ENCODE peak calls at places on chromosomes 2 and 18, in seven cellular contexts. One of them, this sample, is unnamed.

GRCh38 chr18:31398191-31398590 is 21.6 kb downstream of the DSG4 start:
- DNase-seq in K562: no peak
- DNase-seq in heart left ventricle: no peak
- DNase-seq in adrenal gland: no peak
- DNase-seq in IMR-90: no peak
- DNase-seq in stomach: no peak
- DNase-seq in Peyer's patch: no peak
- DNase-seq in this sample: no peak

GRCh38 chr2:142880275-142880674 is 2.8 kb downstream of the KYNU start:
- DNase-seq in K562: no peak
- DNase-seq in heart left ventricle: no peak
- DNase-seq in adrenal gland: no peak
- DNase-seq in IMR-90: peak; percentile 92
- DNase-seq in stomach: no peak
- DNase-seq in Peyer's patch: no peak
- DNase-seq in this sample: no peak

GRCh38 chr2:105287692-105288091 is 41.8 kb downstream of the TGFBRAP1 start:
- DNase-seq in K562: peak; percentile 50
- DNase-seq in heart left ventricle: no peak
- DNase-seq in adrenal gland: peak; percentile 47
- DNase-seq in IMR-90: peak; percentile 35
- DNase-seq in stomach: peak; percentile 61
- DNase-seq in Peyer's patch: peak; percentile 62
- DNase-seq in this sample: no peak

GRCh38 chr2:30147196-30147714 is 448 bp downstream of the YPEL5 start:
- DNase-seq in K562: peak; percentile 58
- DNase-seq in heart left ventricle: no peak
- DNase-seq in adrenal gland: no peak
- DNase-seq in IMR-90: no peak
- DNase-seq in stomach: peak; percentile 30
- DNase-seq in Peyer's patch: peak; percentile 50
- DNase-seq in this sample: no peak

GRCh38 chr2:66366619-66367018 is 68.3 kb upstream of the MEIS1 start:
- DNase-seq in K562: no peak
- DNase-seq in heart left ventricle: no peak
- DNase-seq in adrenal gland: no peak
- DNase-seq in IMR-90: no peak
- DNase-seq in stomach: no peak
- DNase-seq in Peyer's patch: no peak
- DNase-seq in this sample: no peak

GRCh38 chr2:23478933-23479683 is 94.1 kb downstream of the KLHL29 start:
- DNase-seq in K562: no peak
- DNase-seq in heart left ventricle: no peak
- DNase-seq in adrenal gland: no peak
- DNase-seq in IMR-90: no peak
- DNase-seq in stomach: no peak
- DNase-seq in Peyer's patch: no peak
- DNase-seq in this sample: no peak

GRCh38 chr2:76197842-76198448 is 487.2 kb upstream of the GCFC2 start:
- DNase-seq in K562: peak; percentile 27
- DNase-seq in heart left ventricle: peak; percentile 26
- DNase-seq in adrenal gland: peak; percentile 82
- DNase-seq in IMR-90: peak; percentile 65
- DNase-seq in stomach: peak; percentile 64
- DNase-seq in Peyer's patch: peak; percentile 77
- DNase-seq in this sample: no peak

GRCh38 chr2:130846233-130846632 is 9.5 kb downstream of the ARHGEF4 start:
- DNase-seq in K562: no peak
- DNase-seq in heart left ventricle: no peak
- DNase-seq in adrenal gland: no peak
- DNase-seq in IMR-90: no peak
- DNase-seq in stomach: no peak
- DNase-seq in Peyer's patch: no peak
- DNase-seq in this sample: no peak

GRCh38 chr2:237935740-237936452 is 30.9 kb upstream of the UBE2F start:
- DNase-seq in K562: peak; percentile 13
- DNase-seq in heart left ventricle: peak; percentile 65
- DNase-seq in adrenal gland: no peak
- DNase-seq in IMR-90: peak; percentile 45
- DNase-seq in stomach: no peak
- DNase-seq in Peyer's patch: no peak
- DNase-seq in this sample: no peak
- TF ChIP-seq POLR2A in K562: no peak
- TF ChIP-seq POLR2A in heart left ventricle: no peak
- TF ChIP-seq POLR2A in adrenal gland: no peak
- TF ChIP-seq POLR2A in IMR-90: no peak
- TF ChIP-seq POLR2A in stomach: no peak
- TF ChIP-seq POLR2A in Peyer's patch: no peak
- TF ChIP-seq POLR2A in this sample: no peak

GRCh38 chr2:233434666-233435375 is 80.5 kb downstream of the DGKD start:
- DNase-seq in K562: no peak
- DNase-seq in heart left ventricle: no peak
- DNase-seq in adrenal gland: no peak
- DNase-seq in IMR-90: no peak
- DNase-seq in stomach: peak; percentile 25
- DNase-seq in Peyer's patch: peak; percentile 44
- DNase-seq in this sample: no peak
- H3K36me3 ChIP-seq in K562: peaks cover 34% of the 10 kb centered on the region
- H3K36me3 ChIP-seq in heart left ventricle: no peaks in the 10 kb centered on the region
- H3K36me3 ChIP-seq in adrenal gland: no peaks in the 10 kb centered on the region
- H3K36me3 ChIP-seq in IMR-90: peaks cover 26% of the 10 kb centered on the region
- H3K36me3 ChIP-seq in stomach: peaks cover 56% of the 10 kb centered on the region
- H3K36me3 ChIP-seq in Peyer's patch: peaks cover 56% of the 10 kb centered on the region
- H3K36me3 ChIP-seq in this sample: no peaks in the 10 kb centered on the region

GRCh38 chr2:159063677-159064076 is 95.2 kb downstream of the TANC1 start:
- DNase-seq in K562: no peak
- DNase-seq in heart left ventricle: no peak
- DNase-seq in adrenal gland: no peak
- DNase-seq in IMR-90: no peak
- DNase-seq in stomach: no peak
- DNase-seq in Peyer's patch: no peak
- DNase-seq in this sample: no peak

GRCh38 chr2:159064446-159065301 is 96.2 kb downstream of the TANC1 start:
- DNase-seq in K562: no peak
- DNase-seq in heart left ventricle: no peak
- DNase-seq in adrenal gland: no peak
- DNase-seq in IMR-90: peak; percentile 58
- DNase-seq in stomach: no peak
- DNase-seq in Peyer's patch: no peak
- DNase-seq in this sample: no peak

GRCh38 chr2:159065313-159065712 is 96.9 kb downstream of the TANC1 start:
- DNase-seq in K562: no peak
- DNase-seq in heart left ventricle: no peak
- DNase-seq in adrenal gland: no peak
- DNase-seq in IMR-90: no peak
- DNase-seq in stomach: no peak
- DNase-seq in Peyer's patch: no peak
- DNase-seq in this sample: no peak

GRCh38 chr2:159065891-159066290 is 97.5 kb downstream of the TANC1 start:
- DNase-seq in K562: no peak
- DNase-seq in heart left ventricle: no peak
- DNase-seq in adrenal gland: no peak
- DNase-seq in IMR-90: no peak
- DNase-seq in stomach: no peak
- DNase-seq in Peyer's patch: no peak
- DNase-seq in this sample: no peak

GRCh38 chr2:159060518-159060917 is 92.1 kb downstream of the TANC1 start:
- DNase-seq in K562: no peak
- DNase-seq in heart left ventricle: no peak
- DNase-seq in adrenal gland: no peak
- DNase-seq in IMR-90: no peak
- DNase-seq in stomach: no peak
- DNase-seq in Peyer's patch: no peak
- DNase-seq in this sample: no peak
- TF ChIP-seq POLR2A in K562: no peak
- TF ChIP-seq POLR2A in heart left ventricle: no peak
- TF ChIP-seq POLR2A in adrenal gland: no peak
- TF ChIP-seq POLR2A in IMR-90: no peak
- TF ChIP-seq POLR2A in stomach: no peak
- TF ChIP-seq POLR2A in Peyer's patch: no peak
- TF ChIP-seq POLR2A in this sample: no peak

GRCh38 chr2:139828011-139828410 is 1047.8 kb upstream of the NXPH2 start:
- DNase-seq in K562: no peak
- DNase-seq in heart left ventricle: no peak
- DNase-seq in adrenal gland: no peak
- DNase-seq in IMR-90: no peak
- DNase-seq in stomach: no peak
- DNase-seq in Peyer's patch: no peak
- DNase-seq in this sample: no peak

GRCh38 chr2:139825726-139826125 is 1045.5 kb upstream of the NXPH2 start:
- DNase-seq in K562: no peak
- DNase-seq in heart left ventricle: no peak
- DNase-seq in adrenal gland: no peak
- DNase-seq in IMR-90: no peak
- DNase-seq in stomach: no peak
- DNase-seq in Peyer's patch: no peak
- DNase-seq in this sample: no peak
- H3K36me3 ChIP-seq in K562: no peaks in the 10 kb centered on the region
- H3K36me3 ChIP-seq in heart left ventricle: no peaks in the 10 kb centered on the region
- H3K36me3 ChIP-seq in adrenal gland: no peaks in the 10 kb centered on the region
- H3K36me3 ChIP-seq in IMR-90: no peaks in the 10 kb centered on the region
- H3K36me3 ChIP-seq in stomach: no peaks in the 10 kb centered on the region
- H3K36me3 ChIP-seq in Peyer's patch: no peaks in the 10 kb centered on the region
- H3K36me3 ChIP-seq in this sample: no peaks in the 10 kb centered on the region

DNA sequence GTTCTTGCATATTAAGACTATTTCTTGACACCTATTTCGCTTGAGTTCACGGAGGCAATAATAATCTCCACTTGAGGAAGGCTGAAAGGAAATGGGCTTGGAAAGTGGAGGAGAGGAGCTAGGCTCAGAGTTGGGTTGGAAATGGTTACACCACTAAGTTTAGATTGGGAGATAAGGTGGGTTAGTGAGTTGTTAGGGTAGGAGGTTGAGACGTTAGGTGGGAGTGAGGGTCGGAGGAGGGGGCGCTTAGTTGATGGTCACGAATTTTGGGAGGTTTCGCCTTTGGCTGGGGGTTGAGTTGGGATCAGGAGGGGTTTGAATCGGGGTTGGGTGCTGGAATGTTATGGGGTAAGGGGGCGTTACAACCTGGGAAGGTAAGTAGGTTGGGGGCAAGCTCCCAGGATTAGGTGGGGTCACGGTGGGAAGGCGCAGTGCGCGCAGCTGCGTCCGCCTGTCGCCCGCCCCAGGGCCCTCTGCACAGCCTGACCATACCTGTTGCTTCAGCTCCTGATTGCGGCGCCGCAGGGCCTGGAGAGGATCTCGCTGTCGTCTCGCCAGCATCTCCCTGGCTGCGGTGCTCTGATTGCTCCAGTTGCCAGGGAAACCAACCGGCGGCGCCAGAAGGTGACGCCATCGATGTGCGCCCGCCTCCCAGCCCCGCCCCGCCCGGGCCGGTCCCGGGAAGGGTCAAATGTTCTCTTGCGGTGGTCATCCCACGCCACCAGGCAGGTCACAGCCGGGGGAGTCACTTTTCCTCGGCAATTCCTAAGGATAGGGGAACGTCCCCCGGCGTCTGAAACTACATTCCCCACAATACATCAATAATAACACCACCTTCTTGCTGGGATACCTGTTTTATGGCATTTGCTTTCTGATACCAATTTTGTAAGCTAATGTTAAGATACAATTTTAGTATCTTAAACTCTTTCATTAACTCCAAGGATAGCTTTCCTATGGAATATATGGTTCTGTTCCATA is at the start of gene NPHP1:
- DNase-seq in K562: peak; percentile 95
- DNase-seq in heart left ventricle: peak; percentile 87
- DNase-seq in adrenal gland: peak; percentile 88
- DNase-seq in IMR-90: peak; percentile 75
- DNase-seq in stomach: peak; percentile 86
- DNase-seq in Peyer's patch: peak; percentile 92
- DNase-seq in this sample: peak; percentile 90
- TF ChIP-seq POLR2A in K562: peak; percentile 78
- TF ChIP-seq POLR2A in heart left ventricle: no peak
- TF ChIP-seq POLR2A in adrenal gland: peak; percentile 48
- TF ChIP-seq POLR2A in IMR-90: peak; percentile 49
- TF ChIP-seq POLR2A in stomach: no peak
- TF ChIP-seq POLR2A in Peyer's patch: peak; percentile 47
- TF ChIP-seq POLR2A in this sample: peak; percentile 35

DNA sequence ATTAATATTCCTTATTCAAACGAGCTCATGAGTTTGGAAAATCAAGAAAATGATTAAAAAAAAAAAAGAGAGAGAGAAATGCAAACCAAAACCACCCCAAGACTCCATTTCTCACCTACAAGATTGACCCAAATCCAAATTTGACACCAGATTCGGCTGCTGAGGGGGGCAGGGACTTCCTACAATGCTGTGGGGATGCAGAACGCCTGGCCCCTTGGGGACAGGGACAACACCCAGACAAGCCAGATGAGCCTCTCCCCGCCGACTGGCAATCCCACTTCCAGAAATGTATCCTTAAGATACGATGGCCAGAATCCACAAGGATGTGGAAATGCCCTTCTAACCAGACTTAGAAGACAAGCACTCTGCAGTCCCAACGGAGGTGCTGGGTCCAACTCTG is 20.7 kb downstream of the BOK start:
- DNase-seq in K562: no peak
- DNase-seq in heart left ventricle: no peak
- DNase-seq in adrenal gland: no peak
- DNase-seq in IMR-90: no peak
- DNase-seq in stomach: no peak
- DNase-seq in Peyer's patch: no peak
- DNase-seq in this sample: no peak
- H3K36me3 ChIP-seq in K562: peaks cover 22% of the 10 kb centered on the region
- H3K36me3 ChIP-seq in heart left ventricle: peaks cover 19% of the 10 kb centered on the region
- H3K36me3 ChIP-seq in adrenal gland: no peaks in the 10 kb centered on the region
- H3K36me3 ChIP-seq in IMR-90: peaks cover 23% of the 10 kb centered on the region
- H3K36me3 ChIP-seq in stomach: peaks cover 46% of the 10 kb centered on the region
- H3K36me3 ChIP-seq in Peyer's patch: peaks cover 30% of the 10 kb centered on the region
- H3K36me3 ChIP-seq in this sample: no peaks in the 10 kb centered on the region